ENCODE peak calls at places on chromosomes 4 and X, in eight cellular contexts. R is H9, O is stomach, W is cardiac fibroblast, E is GM12878, Y is fibroblast of pulmonary artery, Q is ovary, A is neural crest cell. L is an unnamed sample.

GRCh38 chr4:73776363-73776762 is 36.0 kb downstream of the CXCL8 start:
- DNase-seq in R (no peak), O (peak; percentile 44), W (peak; percentile 99), E (no peak), Y (peak; percentile 97), Q (peak; percentile 23), A (no peak), L (peak; percentile 96)

GRCh38 chr4:31083451-31083850 is 363.3 kb downstream of the PCDH7 start:
- DNase-seq in R (no peak), O (no peak), W (no peak), E (no peak), Y (no peak), Q (no peak), A (no peak), L (no peak)

GRCh38 chr4:5971077-5971447 is 47.2 kb downstream of the C4orf50 start:
- DNase-seq in R (peak; percentile 81), O (peak; percentile 11), W (no peak), E (no peak), Y (no peak), Q (no peak), A (no peak), L (no peak)

GRCh38 chrX:2965965-2966364 is 36.8 kb upstream of the ARSD start:
- DNase-seq in R (no peak), O (no peak), W (no peak), E (no peak), Y (no peak), Q (no peak), A (no peak), L (no peak)

GRCh38 chrX:19602866-19603620 is 87.7 kb upstream of the MAP3K15 start:
- DNase-seq in R (no peak), O (no peak), W (peak; percentile 81), E (no peak), Y (peak; percentile 47), Q (no peak), A (no peak), L (peak; percentile 80)

GRCh38 chr4:79598801-79599200 is 190.8 kb upstream of the GK2 start:
- DNase-seq in R (no peak), O (no peak), W (no peak), E (no peak), Y (no peak), Q (no peak), A (no peak), L (no peak)

GRCh38 chr4:112637552-112637866 is 566 bp downstream of the LARP7 start:
- DNase-seq in R (no peak), O (no peak), W (no peak), E (no peak), Y (no peak), Q (no peak), A (no peak), L (no peak)

GRCh38 chrX:70552174-70552704 is 107.6 kb downstream of the DLG3 start:
- DNase-seq in R (no peak), O (no peak), W (no peak), E (no peak), Y (peak; percentile 7), Q (no peak), A (no peak), L (no peak)

GRCh38 chrX:37349131-37350033 is at the start of gene PRRG1:
- DNase-seq in R (peak; percentile 91), O (peak; percentile 72), W (peak; percentile 82), E (no peak), Y (peak; percentile 85), Q (peak; percentile 75), A (peak; percentile 61), L (peak; percentile 83)

GRCh38 chr4:168877779-168878491 is 132.1 kb downstream of the CBR4 start:
- DNase-seq in R (peak; percentile 59), O (no peak), W (peak; percentile 51), E (no peak), Y (no peak), Q (no peak), A (peak; percentile 42), L (no peak)

GRCh38 chr4:161148051-161148450 is 1015.7 kb downstream of the FSTL5 start:
- DNase-seq in R (no peak), O (no peak), W (no peak), E (no peak), Y (no peak), Q (no peak), A (no peak), L (peak; percentile 5)

GRCh38 chrX:50988649-50989048 is 78.1 kb downstream of the BMP15 start:
- DNase-seq in R (no peak), O (no peak), W (peak; percentile 44), E (no peak), Y (peak; percentile 39), Q (no peak), A (peak; percentile 26), L (peak; percentile 62)

GRCh38 chrX:136780738-136781137 is at the start of gene ARHGEF6:
- DNase-seq in R (no peak), O (no peak), W (peak; percentile 29), E (no peak), Y (no peak), Q (no peak), A (no peak), L (no peak)

GRCh38 chr4:42671431-42672194 is 14.7 kb upstream of the ATP8A1 start:
- DNase-seq in R (no peak), O (no peak), W (no peak), E (no peak), Y (no peak), Q (no peak), A (no peak), L (no peak)

GRCh38 chr4:154506253-154506652 is 14.7 kb upstream of the DCHS2 start:
- DNase-seq in R (no peak), O (no peak), W (peak; percentile 59), E (no peak), Y (peak; percentile 53), Q (no peak), A (no peak), L (peak; percentile 56)

GRCh38 chr4:159398236-159398638 is 295.4 kb downstream of the RAPGEF2 start:
- DNase-seq in R (no peak), O (no peak), W (peak; percentile 53), E (no peak), Y (peak; percentile 53), Q (no peak), A (no peak), L (peak; percentile 49)

GRCh38 chrX:46739736-46740135 is 19.2 kb downstream of the SLC9A7 start:
- DNase-seq in R (no peak), O (no peak), W (no peak), E (no peak), Y (no peak), Q (no peak), A (no peak), L (no peak)

GRCh38 chr4:118718511-118719170 is 33.4 kb downstream of the METTL14 start:
- DNase-seq in R (no peak), O (no peak), W (no peak), E (no peak), Y (no peak), Q (no peak), A (no peak), L (peak; percentile 15)

DNA sequence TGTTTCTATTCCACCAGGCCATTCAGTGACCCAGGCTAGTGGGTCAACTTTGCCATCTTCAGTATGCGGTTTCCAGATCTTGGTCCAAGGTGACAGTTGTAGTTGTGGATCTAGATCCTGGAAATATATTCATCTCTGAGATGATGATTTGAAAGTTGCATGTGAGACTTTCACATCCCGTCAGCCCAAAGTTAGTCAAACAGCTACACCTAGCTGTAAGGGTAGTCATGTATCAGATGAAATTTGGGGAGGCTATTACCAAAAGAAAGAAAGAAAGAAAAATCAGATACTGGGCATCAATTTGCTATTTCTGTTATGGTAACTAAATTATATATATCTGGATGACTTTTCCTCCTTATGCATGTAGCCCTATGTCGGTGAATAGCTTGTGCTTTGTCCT is 259.4 kb upstream of the ARX start:
- DNase-seq in R (no peak), O (no peak), W (no peak), E (no peak), Y (no peak), Q (no peak), A (no peak), L (peak; percentile 4)
- TF ChIP-seq CTCF in R (peak; percentile 35), O (no peak), W (no peak), E (no peak), Y (no peak), Q (no peak), A (no peak), L (no peak)

GRCh38 chrX:125758819-125759218 is 407.3 kb downstream of the DCAF12L2 start:
- DNase-seq in R (no peak), O (no peak), W (no peak), E (no peak), Y (no peak), Q (no peak), A (no peak), L (no peak)
- TF ChIP-seq CTCF in R (no peak), O (no peak), W (no peak), E (no peak), Y (no peak), Q (no peak), A (no peak), L (no peak)

DNA sequence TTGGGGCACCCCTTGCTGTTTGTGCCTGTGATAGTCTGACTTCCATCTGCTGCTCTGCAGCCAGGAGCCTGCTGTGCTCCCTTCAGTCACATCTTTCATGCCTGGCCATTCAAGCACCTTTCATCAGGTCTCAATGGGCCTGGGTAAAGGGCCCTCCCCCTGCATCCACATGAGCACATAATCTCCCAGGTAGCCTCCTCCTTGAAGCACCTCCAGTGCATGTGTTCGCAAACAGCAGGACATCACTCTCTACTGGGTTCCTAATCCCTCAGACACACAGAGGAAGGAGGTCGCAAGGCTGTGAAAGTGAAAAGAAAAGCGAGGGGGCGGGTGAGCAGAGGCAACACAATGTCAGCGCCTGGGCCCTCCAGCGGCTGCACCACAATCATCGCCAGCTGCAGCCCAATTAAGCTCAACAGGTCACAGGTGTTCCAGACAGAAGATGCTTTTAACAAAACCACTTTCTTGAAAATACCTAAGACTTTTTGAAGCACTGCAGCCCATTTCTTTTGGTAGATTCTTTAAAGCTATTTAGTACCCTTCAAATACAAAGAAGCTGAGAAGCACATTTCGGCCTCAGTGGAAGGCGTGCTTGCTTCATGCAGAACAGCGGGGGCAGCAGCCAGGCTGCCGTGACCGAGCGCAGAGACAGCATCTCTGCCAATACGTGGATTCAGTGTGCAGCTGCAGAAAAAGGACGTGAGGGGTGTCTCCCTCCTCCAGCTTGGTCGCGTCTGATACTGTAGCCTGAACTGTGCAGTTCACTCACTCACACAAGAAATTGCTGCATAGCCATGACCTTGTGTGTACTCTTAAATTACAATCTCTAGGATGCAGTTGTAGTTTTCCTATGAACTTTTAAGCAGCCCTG is 92.2 kb upstream of the SPRY1 start:
- DNase-seq in R (peak; percentile 89), O (no peak), W (no peak), E (no peak), Y (no peak), Q (no peak), A (peak; percentile 36), L (no peak)
- TF ChIP-seq CTCF in R (peak; percentile 51), O (no peak), W (no peak), E (no peak), Y (no peak), Q (no peak), A (no peak), L (no peak)

GRCh38 chrX:103913356-103914020 is 48.9 kb upstream of the TMSB15B start:
- DNase-seq in R (peak; percentile 31), O (no peak), W (no peak), E (no peak), Y (peak; percentile 1), Q (no peak), A (no peak), L (no peak)

GRCh38 chrX:103918584-103919335 is 43.7 kb upstream of the TMSB15B start:
- DNase-seq in R (peak; percentile 86), O (peak; percentile 68), W (peak; percentile 52), E (no peak), Y (peak; percentile 64), Q (peak; percentile 63), A (peak; percentile 61), L (peak; percentile 65)

GRCh38 chrX:103919336-103919682 is 43.1 kb upstream of the TMSB15B start:
- DNase-seq in R (no peak), O (no peak), W (peak; percentile 59), E (no peak), Y (peak; percentile 43), Q (no peak), A (no peak), L (peak; percentile 35)

GRCh38 chrX:103918050-103918449 is 44.4 kb upstream of the TMSB15B start:
- DNase-seq in R (peak; percentile 87), O (peak; percentile 45), W (peak; percentile 65), E (no peak), Y (peak; percentile 68), Q (peak; percentile 51), A (peak; percentile 53), L (peak; percentile 64)
- TF ChIP-seq CTCF in R (peak; percentile 68), O (no peak), W (peak; percentile 51), E (peak; percentile 57), Y (peak; percentile 57), Q (peak; percentile 26), A (peak; percentile 68), L (peak; percentile 20)

L was measured in MCF 10A.